ENCODE peak calls at places on chromosomes 7 and 10, in five cellular contexts. L is iPS-NIHi11; C is kidney tubule cell; R is AG10803; B is naive thymus-derived CD4-positive, alpha-beta T cell. G is an unnamed sample.

GRCh38 chr10:17910144-17910789 is 41.5 kb upstream of the SLC39A12 start:
- DNase-seq in B (no peak), C (peak), L (peak), R (peak), G (peak)

GRCh38 chr7:52017802-52018679 is 701.4 kb upstream of the COBL start:
- DNase-seq in B (no peak), R (no peak), L (peak), C (peak), G (peak)

GRCh38 chr7:152462995-152463713 is 27.4 kb upstream of the KMT2C start:
- DNase-seq in C (peak), L (peak), R (peak), B (peak), G (peak)

GRCh38 chr7:130134726-130135125 is 64.4 kb downstream of the KLHDC10 start:
- DNase-seq in B (no peak), C (no peak), R (no peak), L (no peak), G (no peak)

GRCh38 chr10:29714096-29714874 is 79.5 kb upstream of the SVIL start:
- DNase-seq in C (peak), B (no peak), L (no peak), R (peak), G (no peak)

GRCh38 chr7:32248505-32248904 is 178.3 kb upstream of the PDE1C start:
- DNase-seq in L (no peak), B (no peak), C (no peak), R (no peak), G (no peak)

GRCh38 chr10:52283174-52283573 is 30.9 kb upstream of the DKK1 start:
- DNase-seq in B (no peak), R (peak), C (no peak), L (no peak), G (no peak)

GRCh38 chr10:4201866-4202825 is 417.1 kb upstream of the KLF6 start:
- DNase-seq in R (peak), L (no peak), C (no peak), B (no peak), G (no peak)

GRCh38 chr7:19099924-19100323 is 17.5 kb downstream of the TWIST1 start:
- DNase-seq in C (no peak), B (no peak), R (no peak), L (no peak), G (no peak)

GRCh38 chr10:44416976-44417375 is 32.1 kb upstream of the CXCL12 start:
- DNase-seq in B (no peak), C (no peak), L (no peak), R (no peak), G (no peak)

GRCh38 chr7:26265061-26265460 is 26.6 kb upstream of the SNX10 start:
- DNase-seq in C (no peak), R (no peak), L (no peak), B (no peak), G (no peak)

GRCh38 chr10:120161116-120161515 is 268.6 kb downstream of the SEC23IP start:
- DNase-seq in L (no peak), C (no peak), R (no peak), B (no peak), G (no peak)

GRCh38 chr10:25113231-25114035 is 61.4 kb upstream of the GPR158 start:
- DNase-seq in B (peak), C (peak), R (peak), L (peak), G (peak)

GRCh38 chr7:158470336-158470735 is 117.3 kb downstream of the PTPRN2 start:
- DNase-seq in C (no peak), R (no peak), L (no peak), B (no peak), G (no peak)

GRCh38 chr10:119393019-119393418 is 149.5 kb downstream of the RGS10 start:
- DNase-seq in R (no peak), C (no peak), L (no peak), B (no peak), G (no peak)

GRCh38 chr10:11017575-11018425 is at the start of gene CELF2:
- DNase-seq in L (peak), R (no peak), B (peak), C (peak), G (no peak)

GRCh38 chr10:49177391-49178355 is 10.5 kb downstream of the TMEM273 start:
- DNase-seq in C (peak), R (peak), B (no peak), L (no peak), G (peak)

GRCh38 chr7:86190347-86190746 is 453.4 kb upstream of the GRM3 start:
- DNase-seq in R (no peak), L (no peak), B (no peak), C (no peak), G (no peak)

GRCh38 chr10:89219512-89220218 is 12.5 kb upstream of the CH25H start:
- DNase-seq in C (no peak), L (no peak), B (no peak), R (no peak), G (no peak)

GRCh38 chr10:33777223-33777622 is 442.8 kb upstream of the NRP1 start:
- DNase-seq in C (no peak), R (no peak), B (no peak), L (no peak), G (no peak)

GRCh38 chr7:106736508-106737201 is 75.7 kb upstream of the CCDC71L start:
- DNase-seq in C (peak), R (peak), L (peak), B (peak), G (peak)

GRCh38 chr7:134946260-134946659 is 40.0 kb upstream of the AGBL3 start:
- DNase-seq in C (no peak), L (no peak), B (peak), R (peak), G (no peak)

GRCh38 chr7:72317335-72317734 is 94.8 kb downstream of the CALN1 start:
- DNase-seq in B (no peak), L (no peak), R (no peak), C (no peak), G (no peak)

GRCh38 chr10:59099536-59099935 is 76.9 kb upstream of the PHYHIPL start:
- DNase-seq in R (peak), L (no peak), C (no peak), B (no peak), G (no peak)

GRCh38 chr7:53900856-53901528 is 641.2 kb upstream of the VSTM2A start:
- DNase-seq in B (no peak), L (peak), R (no peak), C (no peak), G (no peak)

GRCh38 chr7:20220293-20220755 is 3.1 kb upstream of the MACC1 start:
- DNase-seq in B (no peak), R (no peak), C (no peak), L (no peak), G (no peak)

GRCh38 chr7:28856656-28857055 is 101.5 kb downstream of the TRIL start:
- DNase-seq in C (no peak), B (no peak), R (peak), L (no peak), G (no peak)

GRCh38 chr7:156684251-156684650 is 43.7 kb downstream of the RNF32 start:
- DNase-seq in R (no peak), C (no peak), L (no peak), B (no peak), G (no peak)